ENCODE peak calls at places on chromosome 12, in eight cellular contexts. O is epithelial cell of esophagus, W is pulmonary artery endothelial cell, G is NCI-H226, J is NCI-H2029, X is tibial artery, U is fibroblast of pulmonary artery, K is Karpas-422. D is an unnamed sample.
A peak's percentile ranks its signal among the peaks of the same experiment; 100 is the strongest.

GRCh38 chr12:67918441-67918840 is 70.8 kb upstream of the IFNG-AS1 start:
- DNase-seq in U (no peak), G (no peak), X (no peak), O (no peak), K (no peak), J (no peak), W (no peak), D (no peak)

GRCh38 chr12:79371226-79371625 is 319.5 kb downstream of the PAWR start:
- DNase-seq in U (no peak), K (no peak), X (no peak), J (no peak), G (no peak), W (no peak), O (no peak), D (no peak)

GRCh38 chr12:113506867-113507266 is 35.2 kb upstream of the LHX5 start:
- DNase-seq in O (no peak), G (no peak), K (no peak), X (no peak), W (no peak), U (no peak), J (no peak), D (no peak)

GRCh38 chr12:28026701-28027100 is 54.2 kb upstream of the PTHLH start:
- DNase-seq in U (no peak), X (no peak), G (peak; percentile 54), W (no peak), K (no peak), O (peak; percentile 92), J (peak; percentile 5), D (no peak)

GRCh38 chr12:78797201-78797931 is 67.2 kb upstream of the SYT1 start:
- DNase-seq in O (peak; percentile 10), G (peak; percentile 33), U (peak; percentile 29), W (no peak), X (no peak), J (no peak), K (no peak), D (no peak)

GRCh38 chr12:102480401-102480800 is at the start of gene IGF1:
- DNase-seq in O (no peak), K (no peak), W (peak; percentile 60), U (peak; percentile 78), X (no peak), J (no peak), G (no peak), D (no peak)

GRCh38 chr12:14871886-14872285 is 13.8 kb downstream of the MGP start:
- DNase-seq in J (no peak), U (no peak), O (no peak), X (no peak), G (no peak), W (no peak), K (no peak), D (no peak)

GRCh38 chr12:96020314-96021003 is 14.9 kb downstream of the LTA4H start:
- DNase-seq in J (no peak), X (no peak), O (no peak), K (peak; percentile 73), W (no peak), U (no peak), G (no peak), D (no peak)

GRCh38 chr12:67593041-67593870 is 55.3 kb upstream of the DYRK2 start:
- DNase-seq in J (peak; percentile 42), U (no peak), K (no peak), O (peak; percentile 94), X (no peak), G (peak; percentile 33), W (no peak), D (no peak)

D was measured in caudate nucleus.